ENCODE peak calls at places on chromosomes 2 and 18, in seven cellular contexts. One of them, this sample, is unnamed.

GRCh38 chr2:38602136-38602731 is 494 bp downstream of the HNRNPLL start:
- DNase-seq in amygdala: peak; percentile 58
- DNase-seq in lung: peak; percentile 44
- DNase-seq in kidney epithelial cell: no peak
- DNase-seq in lower leg skin: peak; percentile 89
- DNase-seq in activated naive CD8-positive, alpha-beta T cell treated with anti-CD3 and anti-CD28 coated beads, Interleukin-2, amount 50 U/mL, for 24 hours: peak; percentile 46
- DNase-seq in iris pigment epithelial cell: peak; percentile 23
- DNase-seq in this sample: peak; percentile 24

GRCh38 chr2:197868136-197868535 is 63.7 kb downstream of the PLCL1 start:
- DNase-seq in amygdala: no peak
- DNase-seq in lung: no peak
- DNase-seq in kidney epithelial cell: no peak
- DNase-seq in lower leg skin: no peak
- DNase-seq in activated naive CD8-positive, alpha-beta T cell treated with anti-CD3 and anti-CD28 coated beads, Interleukin-2, amount 50 U/mL, for 24 hours: no peak
- DNase-seq in iris pigment epithelial cell: no peak
- DNase-seq in this sample: no peak

GRCh38 chr18:57438669-57439616 is 3.8 kb downstream of the ONECUT2 start:
- DNase-seq in amygdala: no peak
- DNase-seq in lung: no peak
- DNase-seq in kidney epithelial cell: no peak
- DNase-seq in lower leg skin: no peak
- DNase-seq in activated naive CD8-positive, alpha-beta T cell treated with anti-CD3 and anti-CD28 coated beads, Interleukin-2, amount 50 U/mL, for 24 hours: peak; percentile 7
- DNase-seq in iris pigment epithelial cell: no peak
- DNase-seq in this sample: no peak

GRCh38 chr2:129737660-129738527 is 241.6 kb upstream of the RAB6C start:
- DNase-seq in amygdala: no peak
- DNase-seq in lung: no peak
- DNase-seq in kidney epithelial cell: no peak
- DNase-seq in lower leg skin: no peak
- DNase-seq in activated naive CD8-positive, alpha-beta T cell treated with anti-CD3 and anti-CD28 coated beads, Interleukin-2, amount 50 U/mL, for 24 hours: no peak
- DNase-seq in iris pigment epithelial cell: no peak
- DNase-seq in this sample: no peak

GRCh38 chr18:27605107-27605834 is 420.2 kb upstream of the CHST9 start:
- DNase-seq in amygdala: peak; percentile 47
- DNase-seq in lung: peak; percentile 43
- DNase-seq in kidney epithelial cell: peak; percentile 50
- DNase-seq in lower leg skin: peak; percentile 84
- DNase-seq in activated naive CD8-positive, alpha-beta T cell treated with anti-CD3 and anti-CD28 coated beads, Interleukin-2, amount 50 U/mL, for 24 hours: peak; percentile 10
- DNase-seq in iris pigment epithelial cell: peak; percentile 81
- DNase-seq in this sample: peak; percentile 78

GRCh38 chr2:160229591-160229990 is 29.5 kb upstream of the ITGB6 start:
- DNase-seq in amygdala: no peak
- DNase-seq in lung: no peak
- DNase-seq in kidney epithelial cell: no peak
- DNase-seq in lower leg skin: no peak
- DNase-seq in activated naive CD8-positive, alpha-beta T cell treated with anti-CD3 and anti-CD28 coated beads, Interleukin-2, amount 50 U/mL, for 24 hours: no peak
- DNase-seq in iris pigment epithelial cell: peak; percentile 84
- DNase-seq in this sample: peak; percentile 78

GRCh38 chr2:149595069-149595963 is 7.7 kb upstream of the MMADHC start:
- DNase-seq in amygdala: no peak
- DNase-seq in lung: no peak
- DNase-seq in kidney epithelial cell: no peak
- DNase-seq in lower leg skin: no peak
- DNase-seq in activated naive CD8-positive, alpha-beta T cell treated with anti-CD3 and anti-CD28 coated beads, Interleukin-2, amount 50 U/mL, for 24 hours: no peak
- DNase-seq in iris pigment epithelial cell: peak; percentile 54
- DNase-seq in this sample: peak; percentile 37

GRCh38 chr2:70328921-70329561 is 27.2 kb upstream of the FAM136A start:
- DNase-seq in amygdala: no peak
- DNase-seq in lung: peak; percentile 72
- DNase-seq in kidney epithelial cell: peak; percentile 61
- DNase-seq in lower leg skin: peak; percentile 86
- DNase-seq in activated naive CD8-positive, alpha-beta T cell treated with anti-CD3 and anti-CD28 coated beads, Interleukin-2, amount 50 U/mL, for 24 hours: no peak
- DNase-seq in iris pigment epithelial cell: no peak
- DNase-seq in this sample: peak; percentile 60

GRCh38 chr2:197952540-197953202 is 148.3 kb downstream of the PLCL1 start:
- DNase-seq in amygdala: no peak
- DNase-seq in lung: no peak
- DNase-seq in kidney epithelial cell: no peak
- DNase-seq in lower leg skin: no peak
- DNase-seq in activated naive CD8-positive, alpha-beta T cell treated with anti-CD3 and anti-CD28 coated beads, Interleukin-2, amount 50 U/mL, for 24 hours: no peak
- DNase-seq in iris pigment epithelial cell: no peak
- DNase-seq in this sample: no peak

GRCh38 chr2:104658840-104659591 is 194.9 kb upstream of the POU3F3 start:
- DNase-seq in amygdala: no peak
- DNase-seq in lung: no peak
- DNase-seq in kidney epithelial cell: no peak
- DNase-seq in lower leg skin: no peak
- DNase-seq in activated naive CD8-positive, alpha-beta T cell treated with anti-CD3 and anti-CD28 coated beads, Interleukin-2, amount 50 U/mL, for 24 hours: no peak
- DNase-seq in iris pigment epithelial cell: no peak
- DNase-seq in this sample: peak; percentile 0

GRCh38 chr2:43051316-43051715 is 175.1 kb downstream of the ZFP36L2 start:
- DNase-seq in amygdala: no peak
- DNase-seq in lung: no peak
- DNase-seq in kidney epithelial cell: no peak
- DNase-seq in lower leg skin: peak; percentile 70
- DNase-seq in activated naive CD8-positive, alpha-beta T cell treated with anti-CD3 and anti-CD28 coated beads, Interleukin-2, amount 50 U/mL, for 24 hours: peak; percentile 25
- DNase-seq in iris pigment epithelial cell: peak; percentile 69
- DNase-seq in this sample: peak; percentile 84

GRCh38 chr2:174666786-174667369 is 69.3 kb upstream of the WIPF1 start:
- DNase-seq in amygdala: no peak
- DNase-seq in lung: no peak
- DNase-seq in kidney epithelial cell: no peak
- DNase-seq in lower leg skin: no peak
- DNase-seq in activated naive CD8-positive, alpha-beta T cell treated with anti-CD3 and anti-CD28 coated beads, Interleukin-2, amount 50 U/mL, for 24 hours: no peak
- DNase-seq in iris pigment epithelial cell: no peak
- DNase-seq in this sample: no peak

GRCh38 chr18:3653859-3654441 is 204.0 kb downstream of the TGIF1 start:
- DNase-seq in amygdala: no peak
- DNase-seq in lung: no peak
- DNase-seq in kidney epithelial cell: no peak
- DNase-seq in lower leg skin: no peak
- DNase-seq in activated naive CD8-positive, alpha-beta T cell treated with anti-CD3 and anti-CD28 coated beads, Interleukin-2, amount 50 U/mL, for 24 hours: no peak
- DNase-seq in iris pigment epithelial cell: no peak
- DNase-seq in this sample: no peak

GRCh38 chr2:230849633-230850357 is 14.9 kb upstream of the ITM2C start:
- DNase-seq in amygdala: no peak
- DNase-seq in lung: peak; percentile 46
- DNase-seq in kidney epithelial cell: no peak
- DNase-seq in lower leg skin: no peak
- DNase-seq in activated naive CD8-positive, alpha-beta T cell treated with anti-CD3 and anti-CD28 coated beads, Interleukin-2, amount 50 U/mL, for 24 hours: peak; percentile 81
- DNase-seq in iris pigment epithelial cell: no peak
- DNase-seq in this sample: no peak

GRCh38 chr2:196607073-196607472 is 32.4 kb upstream of the CCDC150 start:
- DNase-seq in amygdala: no peak
- DNase-seq in lung: no peak
- DNase-seq in kidney epithelial cell: no peak
- DNase-seq in lower leg skin: no peak
- DNase-seq in activated naive CD8-positive, alpha-beta T cell treated with anti-CD3 and anti-CD28 coated beads, Interleukin-2, amount 50 U/mL, for 24 hours: no peak
- DNase-seq in iris pigment epithelial cell: peak; percentile 77
- DNase-seq in this sample: peak; percentile 79

GRCh38 chr2:238345286-238345968 is 25.1 kb downstream of the TRAF3IP1 start:
- DNase-seq in amygdala: no peak
- DNase-seq in lung: no peak
- DNase-seq in kidney epithelial cell: no peak
- DNase-seq in lower leg skin: no peak
- DNase-seq in activated naive CD8-positive, alpha-beta T cell treated with anti-CD3 and anti-CD28 coated beads, Interleukin-2, amount 50 U/mL, for 24 hours: no peak
- DNase-seq in iris pigment epithelial cell: no peak
- DNase-seq in this sample: no peak

GRCh38 chr2:1743396-1744150 is 742 bp downstream of the PXDN start:
- DNase-seq in amygdala: no peak
- DNase-seq in lung: peak; percentile 29
- DNase-seq in kidney epithelial cell: no peak
- DNase-seq in lower leg skin: peak; percentile 85
- DNase-seq in activated naive CD8-positive, alpha-beta T cell treated with anti-CD3 and anti-CD28 coated beads, Interleukin-2, amount 50 U/mL, for 24 hours: no peak
- DNase-seq in iris pigment epithelial cell: peak; percentile 70
- DNase-seq in this sample: peak; percentile 42

GRCh38 chr18:57134564-57135211 is 12.2 kb upstream of the BOD1L2 start:
- DNase-seq in amygdala: no peak
- DNase-seq in lung: no peak
- DNase-seq in kidney epithelial cell: no peak
- DNase-seq in lower leg skin: no peak
- DNase-seq in activated naive CD8-positive, alpha-beta T cell treated with anti-CD3 and anti-CD28 coated beads, Interleukin-2, amount 50 U/mL, for 24 hours: no peak
- DNase-seq in iris pigment epithelial cell: peak; percentile 4
- DNase-seq in this sample: no peak

GRCh38 chr18:61833978-61834377 is 58.8 kb downstream of the RNF152 start:
- DNase-seq in amygdala: no peak
- DNase-seq in lung: no peak
- DNase-seq in kidney epithelial cell: no peak
- DNase-seq in lower leg skin: no peak
- DNase-seq in activated naive CD8-positive, alpha-beta T cell treated with anti-CD3 and anti-CD28 coated beads, Interleukin-2, amount 50 U/mL, for 24 hours: no peak
- DNase-seq in iris pigment epithelial cell: peak; percentile 77
- DNase-seq in this sample: peak; percentile 18

GRCh38 chr2:180707867-180708205 is 272.6 kb upstream of the UBE2E3 start:
- DNase-seq in amygdala: no peak
- DNase-seq in lung: no peak
- DNase-seq in kidney epithelial cell: peak; percentile 95
- DNase-seq in lower leg skin: no peak
- DNase-seq in activated naive CD8-positive, alpha-beta T cell treated with anti-CD3 and anti-CD28 coated beads, Interleukin-2, amount 50 U/mL, for 24 hours: no peak
- DNase-seq in iris pigment epithelial cell: peak; percentile 97
- DNase-seq in this sample: peak; percentile 95

GRCh38 chr2:153222231-153223165 is 256.1 kb downstream of the RPRM start:
- DNase-seq in amygdala: no peak
- DNase-seq in lung: no peak
- DNase-seq in kidney epithelial cell: no peak
- DNase-seq in lower leg skin: no peak
- DNase-seq in activated naive CD8-positive, alpha-beta T cell treated with anti-CD3 and anti-CD28 coated beads, Interleukin-2, amount 50 U/mL, for 24 hours: no peak
- DNase-seq in iris pigment epithelial cell: no peak
- DNase-seq in this sample: no peak

GRCh38 chr2:39486071-39486470 is 49.0 kb upstream of the MAP4K3 start:
- DNase-seq in amygdala: no peak
- DNase-seq in lung: no peak
- DNase-seq in kidney epithelial cell: no peak
- DNase-seq in lower leg skin: no peak
- DNase-seq in activated naive CD8-positive, alpha-beta T cell treated with anti-CD3 and anti-CD28 coated beads, Interleukin-2, amount 50 U/mL, for 24 hours: no peak
- DNase-seq in iris pigment epithelial cell: no peak
- DNase-seq in this sample: no peak

GRCh38 chr18:63205791-63206252 is 113.7 kb downstream of the BCL2 start:
- DNase-seq in amygdala: no peak
- DNase-seq in lung: no peak
- DNase-seq in kidney epithelial cell: no peak
- DNase-seq in lower leg skin: no peak
- DNase-seq in activated naive CD8-positive, alpha-beta T cell treated with anti-CD3 and anti-CD28 coated beads, Interleukin-2, amount 50 U/mL, for 24 hours: no peak
- DNase-seq in iris pigment epithelial cell: no peak
- DNase-seq in this sample: no peak

GRCh38 chr2:101900375-101900774 is 91.4 kb upstream of the IL1R2 start:
- DNase-seq in amygdala: no peak
- DNase-seq in lung: no peak
- DNase-seq in kidney epithelial cell: no peak
- DNase-seq in lower leg skin: no peak
- DNase-seq in activated naive CD8-positive, alpha-beta T cell treated with anti-CD3 and anti-CD28 coated beads, Interleukin-2, amount 50 U/mL, for 24 hours: peak; percentile 21
- DNase-seq in iris pigment epithelial cell: no peak
- DNase-seq in this sample: no peak

GRCh38 chr2:72132981-72133720 is 14.5 kb downstream of the CYP26B1 start:
- DNase-seq in amygdala: no peak
- DNase-seq in lung: no peak
- DNase-seq in kidney epithelial cell: no peak
- DNase-seq in lower leg skin: peak; percentile 82
- DNase-seq in activated naive CD8-positive, alpha-beta T cell treated with anti-CD3 and anti-CD28 coated beads, Interleukin-2, amount 50 U/mL, for 24 hours: no peak
- DNase-seq in iris pigment epithelial cell: no peak
- DNase-seq in this sample: no peak

GRCh38 chr2:26170795-26171194 is 2.1 kb upstream of the GAREM2 start:
- DNase-seq in amygdala: no peak
- DNase-seq in lung: no peak
- DNase-seq in kidney epithelial cell: no peak
- DNase-seq in lower leg skin: peak; percentile 76
- DNase-seq in activated naive CD8-positive, alpha-beta T cell treated with anti-CD3 and anti-CD28 coated beads, Interleukin-2, amount 50 U/mL, for 24 hours: no peak
- DNase-seq in iris pigment epithelial cell: no peak
- DNase-seq in this sample: no peak

GRCh38 chr18:78889250-78889649 is 90.4 kb upstream of the SALL3 start:
- DNase-seq in amygdala: no peak
- DNase-seq in lung: no peak
- DNase-seq in kidney epithelial cell: no peak
- DNase-seq in lower leg skin: no peak
- DNase-seq in activated naive CD8-positive, alpha-beta T cell treated with anti-CD3 and anti-CD28 coated beads, Interleukin-2, amount 50 U/mL, for 24 hours: no peak
- DNase-seq in iris pigment epithelial cell: no peak
- DNase-seq in this sample: no peak

GRCh38 chr2:62873603-62874002 is 168.1 kb downstream of the EHBP1 start:
- DNase-seq in amygdala: no peak
- DNase-seq in lung: no peak
- DNase-seq in kidney epithelial cell: no peak
- DNase-seq in lower leg skin: no peak
- DNase-seq in activated naive CD8-positive, alpha-beta T cell treated with anti-CD3 and anti-CD28 coated beads, Interleukin-2, amount 50 U/mL, for 24 hours: no peak
- DNase-seq in iris pigment epithelial cell: no peak
- DNase-seq in this sample: no peak

GRCh38 chr2:112579280-112579679 is 5.1 kb upstream of the CHCHD5 start:
- DNase-seq in amygdala: no peak
- DNase-seq in lung: no peak
- DNase-seq in kidney epithelial cell: peak; percentile 74
- DNase-seq in lower leg skin: no peak
- DNase-seq in activated naive CD8-positive, alpha-beta T cell treated with anti-CD3 and anti-CD28 coated beads, Interleukin-2, amount 50 U/mL, for 24 hours: no peak
- DNase-seq in iris pigment epithelial cell: peak; percentile 90
- DNase-seq in this sample: peak; percentile 84

GRCh38 chr2:2919574-2920365 is 457.8 kb downstream of the EIPR1 start:
- DNase-seq in amygdala: no peak
- DNase-seq in lung: no peak
- DNase-seq in kidney epithelial cell: no peak
- DNase-seq in lower leg skin: peak; percentile 53
- DNase-seq in activated naive CD8-positive, alpha-beta T cell treated with anti-CD3 and anti-CD28 coated beads, Interleukin-2, amount 50 U/mL, for 24 hours: no peak
- DNase-seq in iris pigment epithelial cell: no peak
- DNase-seq in this sample: no peak

GRCh38 chr2:157782057-157782845 is 93.9 kb downstream of the ACVR1 start:
- DNase-seq in amygdala: no peak
- DNase-seq in lung: no peak
- DNase-seq in kidney epithelial cell: no peak
- DNase-seq in lower leg skin: no peak
- DNase-seq in activated naive CD8-positive, alpha-beta T cell treated with anti-CD3 and anti-CD28 coated beads, Interleukin-2, amount 50 U/mL, for 24 hours: no peak
- DNase-seq in iris pigment epithelial cell: peak; percentile 28
- DNase-seq in this sample: no peak

GRCh38 chr2:74719066-74719465 is 65.0 kb downstream of the SEMA4F start:
- DNase-seq in amygdala: no peak
- DNase-seq in lung: no peak
- DNase-seq in kidney epithelial cell: no peak
- DNase-seq in lower leg skin: no peak
- DNase-seq in activated naive CD8-positive, alpha-beta T cell treated with anti-CD3 and anti-CD28 coated beads, Interleukin-2, amount 50 U/mL, for 24 hours: no peak
- DNase-seq in iris pigment epithelial cell: no peak
- DNase-seq in this sample: no peak

GRCh38 chr2:99478632-99479031 is 11.2 kb downstream of the REV1 start:
- DNase-seq in amygdala: no peak
- DNase-seq in lung: no peak
- DNase-seq in kidney epithelial cell: no peak
- DNase-seq in lower leg skin: no peak
- DNase-seq in activated naive CD8-positive, alpha-beta T cell treated with anti-CD3 and anti-CD28 coated beads, Interleukin-2, amount 50 U/mL, for 24 hours: no peak
- DNase-seq in iris pigment epithelial cell: no peak
- DNase-seq in this sample: no peak

GRCh38 chr18:79567481-79568147 is 112.0 kb upstream of the CTDP1 start:
- DNase-seq in amygdala: no peak
- DNase-seq in lung: no peak
- DNase-seq in kidney epithelial cell: peak; percentile 75
- DNase-seq in lower leg skin: no peak
- DNase-seq in activated naive CD8-positive, alpha-beta T cell treated with anti-CD3 and anti-CD28 coated beads, Interleukin-2, amount 50 U/mL, for 24 hours: no peak
- DNase-seq in iris pigment epithelial cell: peak; percentile 98
- DNase-seq in this sample: peak; percentile 89

GRCh38 chr2:200451506-200451905 is 58.4 kb downstream of the KCTD18 start:
- DNase-seq in amygdala: no peak
- DNase-seq in lung: no peak
- DNase-seq in kidney epithelial cell: no peak
- DNase-seq in lower leg skin: no peak
- DNase-seq in activated naive CD8-positive, alpha-beta T cell treated with anti-CD3 and anti-CD28 coated beads, Interleukin-2, amount 50 U/mL, for 24 hours: no peak
- DNase-seq in iris pigment epithelial cell: no peak
- DNase-seq in this sample: no peak

GRCh38 chr2:131022731-131023130 is 70.5 kb downstream of the FAM168B start:
- DNase-seq in amygdala: no peak
- DNase-seq in lung: no peak
- DNase-seq in kidney epithelial cell: no peak
- DNase-seq in lower leg skin: no peak
- DNase-seq in activated naive CD8-positive, alpha-beta T cell treated with anti-CD3 and anti-CD28 coated beads, Interleukin-2, amount 50 U/mL, for 24 hours: no peak
- DNase-seq in iris pigment epithelial cell: peak; percentile 56
- DNase-seq in this sample: no peak

GRCh38 chr18:34965108-34965507 is 76.1 kb upstream of the MAPRE2 start:
- DNase-seq in amygdala: no peak
- DNase-seq in lung: no peak
- DNase-seq in kidney epithelial cell: no peak
- DNase-seq in lower leg skin: no peak
- DNase-seq in activated naive CD8-positive, alpha-beta T cell treated with anti-CD3 and anti-CD28 coated beads, Interleukin-2, amount 50 U/mL, for 24 hours: no peak
- DNase-seq in iris pigment epithelial cell: no peak
- DNase-seq in this sample: no peak

This sample was measured in M059J.